ENCODE peak calls at places on chromosomes 11 and 22, in eight cellular contexts. One of them, this sample, is unnamed.

GRCh38 chr11:24714601-24715000 is 217.7 kb downstream of the LUZP2 start:
- DNase-seq in AG09309: no peak
- DNase-seq in A549: no peak
- DNase-seq in fibroblast of villous mesenchyme: no peak
- DNase-seq in GM23338: no peak
- DNase-seq in HFF-Myc: no peak
- DNase-seq in K562: no peak
- DNase-seq in ovary: no peak
- DNase-seq in this sample: no peak

GRCh38 chr22:41290262-41291221 is 4.6 kb upstream of the RANGAP1 start:
- DNase-seq in ovary: no peak
- DNase-seq in K562: no peak
- DNase-seq in GM23338: peak
- DNase-seq in AG09309: peak
- DNase-seq in fibroblast of villous mesenchyme: peak
- DNase-seq in HFF-Myc: peak
- DNase-seq in A549: peak
- DNase-seq in this sample: peak

GRCh38 chr11:61004037-61004641 is 32.7 kb downstream of the CD6 start:
- DNase-seq in K562: no peak
- DNase-seq in GM23338: no peak
- DNase-seq in A549: no peak
- DNase-seq in fibroblast of villous mesenchyme: no peak
- DNase-seq in ovary: peak
- DNase-seq in HFF-Myc: no peak
- DNase-seq in AG09309: no peak
- DNase-seq in this sample: peak

GRCh38 chr22:25114369-25115362 is 85.0 kb upstream of the CRYBB3 start:
- DNase-seq in fibroblast of villous mesenchyme: no peak
- DNase-seq in HFF-Myc: no peak
- DNase-seq in AG09309: no peak
- DNase-seq in GM23338: no peak
- DNase-seq in A549: peak
- DNase-seq in K562: no peak
- DNase-seq in ovary: no peak
- DNase-seq in this sample: no peak

GRCh38 chr11:9206496-9206895 is 58.7 kb downstream of the DENND5A start:
- DNase-seq in GM23338: no peak
- DNase-seq in K562: no peak
- DNase-seq in AG09309: peak
- DNase-seq in ovary: no peak
- DNase-seq in A549: no peak
- DNase-seq in HFF-Myc: no peak
- DNase-seq in fibroblast of villous mesenchyme: peak
- DNase-seq in this sample: peak

GRCh38 chr22:46090051-46090591 is 60.2 kb upstream of the PPARA start:
- DNase-seq in fibroblast of villous mesenchyme: peak
- DNase-seq in GM23338: no peak
- DNase-seq in HFF-Myc: no peak
- DNase-seq in ovary: peak
- DNase-seq in AG09309: no peak
- DNase-seq in K562: no peak
- DNase-seq in A549: no peak
- DNase-seq in this sample: no peak

GRCh38 chr22:42360348-42360747 is 71.9 kb downstream of the NFAM1 start:
- DNase-seq in A549: no peak
- DNase-seq in HFF-Myc: no peak
- DNase-seq in fibroblast of villous mesenchyme: no peak
- DNase-seq in K562: no peak
- DNase-seq in GM23338: no peak
- DNase-seq in ovary: no peak
- DNase-seq in AG09309: no peak
- DNase-seq in this sample: no peak

GRCh38 chr11:111427471-111427912 is 48.4 kb upstream of the POU2AF1 start:
- DNase-seq in fibroblast of villous mesenchyme: peak
- DNase-seq in A549: no peak
- DNase-seq in HFF-Myc: no peak
- DNase-seq in ovary: no peak
- DNase-seq in GM23338: no peak
- DNase-seq in K562: no peak
- DNase-seq in AG09309: no peak
- DNase-seq in this sample: peak

DNA sequence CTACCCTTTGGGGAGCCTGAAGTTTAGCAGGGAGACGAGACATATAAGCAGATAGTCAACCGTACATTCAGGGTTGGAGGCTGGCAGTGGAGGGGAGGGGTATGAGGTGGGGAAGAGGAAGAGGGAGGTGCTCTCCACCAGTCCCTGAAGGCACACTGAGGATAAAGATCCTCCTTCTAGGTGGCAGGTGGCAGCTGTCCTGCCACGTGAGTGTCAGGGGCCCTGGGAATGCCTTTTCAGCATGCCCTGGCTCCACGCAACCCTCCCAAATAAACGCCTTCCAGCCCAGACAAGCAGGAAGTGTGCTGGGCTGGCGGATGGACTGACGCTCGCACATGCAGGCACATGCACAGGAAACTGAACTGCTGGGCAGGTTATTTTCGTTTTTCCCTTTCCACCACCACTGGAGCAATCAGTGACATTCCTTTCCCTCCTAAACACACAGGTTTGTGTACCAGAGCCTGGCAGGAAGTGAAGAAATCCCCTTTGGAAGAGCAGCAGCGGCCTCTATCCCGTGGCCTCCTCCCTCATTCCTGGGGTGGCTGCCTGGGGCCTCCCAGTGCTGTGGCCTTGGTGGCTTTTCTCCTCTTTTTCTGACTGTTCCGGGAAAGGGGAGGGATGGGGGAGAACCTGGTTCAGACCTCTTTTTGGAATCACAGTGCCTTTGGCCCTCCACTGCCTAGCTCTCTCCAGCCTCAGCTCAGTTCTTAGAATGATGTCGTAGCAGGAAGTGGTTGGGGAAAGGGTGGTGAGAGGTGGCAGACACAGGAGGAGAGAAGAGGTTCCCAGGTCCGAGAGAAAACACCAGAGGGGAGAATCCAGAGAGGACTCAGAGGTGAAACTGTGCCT is 157.0 kb upstream of the TIMP3 start:
- DNase-seq in ovary: peak
- DNase-seq in HFF-Myc: no peak
- DNase-seq in AG09309: no peak
- DNase-seq in GM23338: peak
- DNase-seq in fibroblast of villous mesenchyme: peak
- DNase-seq in K562: no peak
- DNase-seq in A549: no peak
- DNase-seq in this sample: peak
- TF ChIP-seq CTCF in ovary: no peak
- TF ChIP-seq CTCF in HFF-Myc: no peak
- TF ChIP-seq CTCF in AG09309: no peak
- TF ChIP-seq CTCF in GM23338: no peak
- TF ChIP-seq CTCF in fibroblast of villous mesenchyme: no peak
- TF ChIP-seq CTCF in K562: no peak
- TF ChIP-seq CTCF in A549: no peak
- TF ChIP-seq CTCF in this sample: peak

GRCh38 chr11:67420147-67420645 is 4.7 kb downstream of the CARNS1 start:
- DNase-seq in HFF-Myc: no peak
- DNase-seq in K562: no peak
- DNase-seq in AG09309: no peak
- DNase-seq in ovary: no peak
- DNase-seq in GM23338: no peak
- DNase-seq in fibroblast of villous mesenchyme: no peak
- DNase-seq in A549: no peak
- DNase-seq in this sample: no peak
- H3K4me3 ChIP-seq in HFF-Myc: peak
- H3K4me3 ChIP-seq in K562: peak
- H3K4me3 ChIP-seq in AG09309: peak
- H3K4me3 ChIP-seq in ovary: peak
- H3K4me3 ChIP-seq in GM23338: peak
- H3K4me3 ChIP-seq in fibroblast of villous mesenchyme: peak
- H3K4me3 ChIP-seq in A549: peak
- H3K4me3 ChIP-seq in this sample: peak

GRCh38 chr11:62390727-62391126 is 28.1 kb upstream of the SCGB1A1 start:
- DNase-seq in HFF-Myc: no peak
- DNase-seq in GM23338: no peak
- DNase-seq in fibroblast of villous mesenchyme: no peak
- DNase-seq in ovary: no peak
- DNase-seq in A549: no peak
- DNase-seq in AG09309: no peak
- DNase-seq in K562: peak
- DNase-seq in this sample: no peak
- TF ChIP-seq CTCF in HFF-Myc: no peak
- TF ChIP-seq CTCF in GM23338: no peak
- TF ChIP-seq CTCF in fibroblast of villous mesenchyme: no peak
- TF ChIP-seq CTCF in ovary: no peak
- TF ChIP-seq CTCF in A549: no peak
- TF ChIP-seq CTCF in AG09309: no peak
- TF ChIP-seq CTCF in K562: no peak
- TF ChIP-seq CTCF in this sample: no peak

GRCh38 chr22:21632931-21633330 is 371 bp downstream of the CCDC116 start:
- DNase-seq in AG09309: no peak
- DNase-seq in ovary: no peak
- DNase-seq in GM23338: no peak
- DNase-seq in fibroblast of villous mesenchyme: no peak
- DNase-seq in K562: no peak
- DNase-seq in A549: no peak
- DNase-seq in HFF-Myc: no peak
- DNase-seq in this sample: no peak
- H3K4me3 ChIP-seq in AG09309: no peak
- H3K4me3 ChIP-seq in ovary: no peak
- H3K4me3 ChIP-seq in GM23338: no peak
- H3K4me3 ChIP-seq in fibroblast of villous mesenchyme: no peak
- H3K4me3 ChIP-seq in K562: peak
- H3K4me3 ChIP-seq in A549: no peak
- H3K4me3 ChIP-seq in HFF-Myc: no peak
- H3K4me3 ChIP-seq in this sample: no peak

GRCh38 chr11:72856551-72857342 is 42.5 kb downstream of the ATG16L2 start:
- DNase-seq in K562: no peak
- DNase-seq in fibroblast of villous mesenchyme: no peak
- DNase-seq in GM23338: no peak
- DNase-seq in HFF-Myc: no peak
- DNase-seq in AG09309: no peak
- DNase-seq in A549: no peak
- DNase-seq in ovary: no peak
- DNase-seq in this sample: peak
- TF ChIP-seq CTCF in K562: no peak
- TF ChIP-seq CTCF in fibroblast of villous mesenchyme: no peak
- TF ChIP-seq CTCF in GM23338: no peak
- TF ChIP-seq CTCF in HFF-Myc: no peak
- TF ChIP-seq CTCF in AG09309: no peak
- TF ChIP-seq CTCF in A549: no peak
- TF ChIP-seq CTCF in ovary: no peak
- TF ChIP-seq CTCF in this sample: peak

DNA sequence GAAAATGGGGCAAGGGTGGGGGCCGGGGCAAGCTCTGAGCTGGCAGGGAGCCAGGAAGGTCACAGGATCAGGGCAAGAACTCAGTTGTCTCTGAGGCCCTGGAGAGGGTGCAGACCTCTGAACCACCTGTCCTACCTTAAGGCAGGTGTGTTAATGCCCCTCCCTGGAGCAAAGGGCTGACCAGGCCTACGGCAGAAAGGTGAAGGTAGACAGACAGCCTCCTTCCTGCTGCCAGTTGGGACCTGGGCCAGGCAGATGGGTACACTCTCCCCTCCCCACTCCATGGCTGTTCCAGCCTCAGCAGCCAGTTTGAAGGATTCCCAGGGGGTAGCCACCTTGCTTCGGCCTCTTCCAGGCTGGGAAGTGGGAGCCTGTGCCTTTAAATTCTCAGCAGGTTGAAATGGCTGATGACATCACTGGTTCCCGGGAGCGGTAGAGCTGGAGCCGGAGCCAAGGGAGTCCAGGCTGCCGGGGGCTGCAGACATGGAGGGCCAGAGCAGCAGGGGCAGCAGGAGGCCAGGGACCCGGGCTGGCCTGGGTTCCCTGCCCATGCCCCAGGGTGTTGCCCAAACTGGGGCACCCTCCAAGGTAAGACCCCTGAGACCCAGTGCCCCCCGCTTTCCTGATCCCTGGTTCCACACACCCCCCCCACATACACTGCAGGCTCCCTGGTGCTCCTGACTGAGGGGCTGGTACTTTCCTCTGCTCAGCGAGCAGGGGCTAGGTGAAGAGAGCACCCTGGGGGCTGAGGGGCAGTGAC is at the start of gene INPP5J:
- DNase-seq in K562: no peak
- DNase-seq in ovary: peak
- DNase-seq in fibroblast of villous mesenchyme: peak
- DNase-seq in A549: peak
- DNase-seq in GM23338: peak
- DNase-seq in HFF-Myc: no peak
- DNase-seq in AG09309: no peak
- DNase-seq in this sample: peak
- H3K4me3 ChIP-seq in K562: peak
- H3K4me3 ChIP-seq in ovary: peak
- H3K4me3 ChIP-seq in fibroblast of villous mesenchyme: peak
- H3K4me3 ChIP-seq in A549: peak
- H3K4me3 ChIP-seq in GM23338: peak
- H3K4me3 ChIP-seq in HFF-Myc: peak
- H3K4me3 ChIP-seq in AG09309: peak
- H3K4me3 ChIP-seq in this sample: peak

DNA sequence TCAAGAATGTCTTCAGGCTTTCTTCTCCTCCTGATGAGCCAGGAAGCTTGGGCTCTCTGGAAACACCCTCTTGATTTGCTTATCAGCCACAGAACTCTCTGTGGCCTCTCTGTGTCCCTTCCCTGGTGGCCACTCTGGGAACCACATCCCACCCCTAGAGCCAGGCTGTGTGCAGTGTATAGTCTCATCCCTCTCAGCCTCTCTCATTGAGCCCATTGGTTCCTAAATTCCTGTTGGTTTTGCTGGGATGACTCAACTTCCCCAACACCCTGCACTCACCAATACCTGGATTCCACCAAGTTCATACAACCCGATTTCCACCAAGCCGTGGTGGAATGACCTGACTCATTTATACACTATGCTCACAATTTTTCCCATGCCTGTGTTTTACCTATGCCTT is 5.2 kb downstream of the IRAG1 start:
- DNase-seq in K562: peak
- DNase-seq in AG09309: no peak
- DNase-seq in GM23338: peak
- DNase-seq in A549: no peak
- DNase-seq in HFF-Myc: no peak
- DNase-seq in ovary: no peak
- DNase-seq in fibroblast of villous mesenchyme: no peak
- DNase-seq in this sample: no peak
- TF ChIP-seq CTCF in K562: peak
- TF ChIP-seq CTCF in AG09309: peak
- TF ChIP-seq CTCF in GM23338: peak
- TF ChIP-seq CTCF in A549: no peak
- TF ChIP-seq CTCF in HFF-Myc: peak
- TF ChIP-seq CTCF in ovary: no peak
- TF ChIP-seq CTCF in fibroblast of villous mesenchyme: peak
- TF ChIP-seq CTCF in this sample: peak